ENCODE peak calls at places on chromosomes 12 and 14, in eight cellular contexts. One of them, this sample, is unnamed.

GRCh38 chr14:77026930-77027537 is 1.5 kb downstream of the IRF2BPL start:
- DNase-seq in T-helper 2 cell: peak
- DNase-seq in neuronal stem cell: peak
- DNase-seq in iPS-NIHi11: no peak
- DNase-seq in NCI-H1417: peak
- DNase-seq in left colon: peak
- DNase-seq in NCI-H774: no peak
- DNase-seq in MV-4-11: peak
- DNase-seq in this sample: no peak

GRCh38 chr14:26602902-26603301 is 5.1 kb upstream of the NOVA1 start:
- DNase-seq in T-helper 2 cell: no peak
- DNase-seq in neuronal stem cell: no peak
- DNase-seq in iPS-NIHi11: no peak
- DNase-seq in NCI-H1417: no peak
- DNase-seq in left colon: no peak
- DNase-seq in NCI-H774: no peak
- DNase-seq in MV-4-11: no peak
- DNase-seq in this sample: no peak

GRCh38 chr12:31603546-31604009 is 12.6 kb upstream of the DENND5B start:
- DNase-seq in T-helper 2 cell: no peak
- DNase-seq in neuronal stem cell: no peak
- DNase-seq in iPS-NIHi11: no peak
- DNase-seq in NCI-H1417: no peak
- DNase-seq in left colon: peak
- DNase-seq in NCI-H774: no peak
- DNase-seq in MV-4-11: peak
- DNase-seq in this sample: no peak

GRCh38 chr12:124422570-124423523 is 128.0 kb downstream of the RFLNA start:
- DNase-seq in T-helper 2 cell: no peak
- DNase-seq in neuronal stem cell: no peak
- DNase-seq in iPS-NIHi11: peak
- DNase-seq in NCI-H1417: peak
- DNase-seq in left colon: peak
- DNase-seq in NCI-H774: no peak
- DNase-seq in MV-4-11: no peak
- DNase-seq in this sample: peak

GRCh38 chr12:109255377-109255776 is 53.7 kb downstream of the FOXN4 start:
- DNase-seq in T-helper 2 cell: no peak
- DNase-seq in neuronal stem cell: no peak
- DNase-seq in iPS-NIHi11: peak
- DNase-seq in NCI-H1417: no peak
- DNase-seq in left colon: no peak
- DNase-seq in NCI-H774: no peak
- DNase-seq in MV-4-11: no peak
- DNase-seq in this sample: no peak

GRCh38 chr12:70719672-70720420 is 82.6 kb upstream of the PTPRB start:
- DNase-seq in T-helper 2 cell: peak
- DNase-seq in neuronal stem cell: peak
- DNase-seq in iPS-NIHi11: peak
- DNase-seq in NCI-H1417: peak
- DNase-seq in left colon: peak
- DNase-seq in NCI-H774: peak
- DNase-seq in MV-4-11: peak
- DNase-seq in this sample: peak

GRCh38 chr12:115620816-115621215 is 656.7 kb downstream of the MED13L start:
- DNase-seq in T-helper 2 cell: no peak
- DNase-seq in neuronal stem cell: no peak
- DNase-seq in iPS-NIHi11: no peak
- DNase-seq in NCI-H1417: no peak
- DNase-seq in left colon: no peak
- DNase-seq in NCI-H774: no peak
- DNase-seq in MV-4-11: no peak
- DNase-seq in this sample: no peak

GRCh38 chr14:64186231-64187129 is 107.7 kb downstream of the ESR2 start:
- DNase-seq in T-helper 2 cell: no peak
- DNase-seq in neuronal stem cell: peak
- DNase-seq in iPS-NIHi11: peak
- DNase-seq in NCI-H1417: no peak
- DNase-seq in left colon: no peak
- DNase-seq in NCI-H774: no peak
- DNase-seq in MV-4-11: no peak
- DNase-seq in this sample: no peak

GRCh38 chr12:56286044-56286830 is 13.9 kb downstream of the CS start:
- DNase-seq in T-helper 2 cell: no peak
- DNase-seq in neuronal stem cell: no peak
- DNase-seq in iPS-NIHi11: no peak
- DNase-seq in NCI-H1417: no peak
- DNase-seq in left colon: no peak
- DNase-seq in NCI-H774: no peak
- DNase-seq in MV-4-11: no peak
- DNase-seq in this sample: no peak

GRCh38 chr12:70268972-70269371 is 25.7 kb downstream of the CNOT2 start:
- DNase-seq in T-helper 2 cell: no peak
- DNase-seq in neuronal stem cell: no peak
- DNase-seq in iPS-NIHi11: no peak
- DNase-seq in NCI-H1417: no peak
- DNase-seq in left colon: no peak
- DNase-seq in NCI-H774: no peak
- DNase-seq in MV-4-11: no peak
- DNase-seq in this sample: no peak

GRCh38 chr12:78473136-78473535 is 391.4 kb upstream of the SYT1 start:
- DNase-seq in T-helper 2 cell: no peak
- DNase-seq in neuronal stem cell: no peak
- DNase-seq in iPS-NIHi11: no peak
- DNase-seq in NCI-H1417: no peak
- DNase-seq in left colon: no peak
- DNase-seq in NCI-H774: no peak
- DNase-seq in MV-4-11: no peak
- DNase-seq in this sample: no peak

GRCh38 chr12:92778525-92778924 is 75.7 kb downstream of the PLEKHG7 start:
- DNase-seq in T-helper 2 cell: no peak
- DNase-seq in neuronal stem cell: no peak
- DNase-seq in iPS-NIHi11: no peak
- DNase-seq in NCI-H1417: no peak
- DNase-seq in left colon: no peak
- DNase-seq in NCI-H774: no peak
- DNase-seq in MV-4-11: no peak
- DNase-seq in this sample: no peak

GRCh38 chr14:100330007-100330344 is 6.8 kb downstream of the SLC25A47 start:
- DNase-seq in T-helper 2 cell: no peak
- DNase-seq in neuronal stem cell: no peak
- DNase-seq in iPS-NIHi11: no peak
- DNase-seq in NCI-H1417: no peak
- DNase-seq in left colon: no peak
- DNase-seq in NCI-H774: no peak
- DNase-seq in MV-4-11: no peak
- DNase-seq in this sample: no peak

GRCh38 chr12:1581973-1582708 is 12.2 kb downstream of the FBXL14 start:
- DNase-seq in T-helper 2 cell: no peak
- DNase-seq in neuronal stem cell: no peak
- DNase-seq in iPS-NIHi11: no peak
- DNase-seq in NCI-H1417: no peak
- DNase-seq in left colon: no peak
- DNase-seq in NCI-H774: no peak
- DNase-seq in MV-4-11: no peak
- DNase-seq in this sample: no peak

This sample was measured in kidney glomerular epithelial cell.